ENCODE peak calls at places on chromosomes 12 and 14, in ten cellular contexts. L is uterus; T is stimulated activated naive CD8-positive, alpha-beta T cell treated with anti-CD3 and anti-CD28 coated beads, Interleukin-15, Interleukin-2, amounts not matched to agents 100 U/mL and 50 U/mL, for 24 hours; F is putamen; A is CD4-positive, CD25-positive, alpha-beta regulatory T cell; R is NCI-H1417; P is Karpas-422; G is upper lobe of left lung; O is GM18507; Z is COLO829. I is an unnamed sample.

GRCh38 chr12:108495054-108495453 is 20.0 kb upstream of the FICD start:
- DNase-seq in L (no peak), T (peak; percentile 47), F (no peak), A (no peak), R (peak; percentile 51), P (peak; percentile 85), G (no peak), O (no peak), Z (peak; percentile 20), I (peak; percentile 58)

GRCh38 chr12:102675672-102676071 is 195.3 kb upstream of the IGF1 start:
- DNase-seq in L (no peak), T (no peak), F (no peak), A (no peak), R (no peak), P (no peak), G (no peak), O (no peak), Z (no peak), I (no peak)

GRCh38 chr12:42691991-42692557 is 102.5 kb upstream of the PRICKLE1 start:
- DNase-seq in L (no peak), T (no peak), F (no peak), A (no peak), R (peak; percentile 23), P (no peak), G (no peak), O (no peak), Z (no peak), I (no peak)

GRCh38 chr12:123085730-123086487 is 65.0 kb downstream of the PITPNM2 start:
- DNase-seq in L (no peak), T (peak; percentile 33), F (no peak), A (no peak), R (peak; percentile 40), P (no peak), G (no peak), O (no peak), Z (peak; percentile 95), I (no peak)

GRCh38 chr14:65356327-65356836 is 56.1 kb upstream of the FUT8 start:
- DNase-seq in L (no peak), T (peak; percentile 51), F (no peak), A (no peak), R (no peak), P (no peak), G (no peak), O (no peak), Z (peak; percentile 46), I (no peak)

GRCh38 chr12:47159348-47159747 is 79.6 kb upstream of the AMIGO2 start:
- DNase-seq in L (no peak), T (no peak), F (no peak), A (no peak), R (no peak), P (no peak), G (no peak), O (no peak), Z (no peak), I (no peak)

GRCh38 chr14:63492391-63492790 is 50.8 kb downstream of the PPP2R5E start:
- DNase-seq in L (no peak), T (no peak), F (no peak), A (no peak), R (no peak), P (no peak), G (no peak), O (no peak), Z (peak; percentile 26), I (no peak)

GRCh38 chr12:111154180-111154579 is 214.7 kb downstream of the PHETA1 start:
- DNase-seq in L (no peak), T (no peak), F (no peak), A (no peak), R (no peak), P (no peak), G (no peak), O (no peak), Z (no peak), I (no peak)

GRCh38 chr14:36981832-36982528 is 190.4 kb downstream of the SLC25A21 start:
- DNase-seq in L (no peak), T (no peak), F (no peak), A (no peak), R (no peak), P (no peak), G (no peak), O (no peak), Z (no peak), I (no peak)

GRCh38 chr12:96045566-96045965 is 10.2 kb upstream of the LTA4H start:
- DNase-seq in L (no peak), T (no peak), F (no peak), A (peak; percentile 20), R (no peak), P (no peak), G (no peak), O (no peak), Z (no peak), I (no peak)

GRCh38 chr14:61644834-61645233 is 50.5 kb upstream of the HIF1A start:
- DNase-seq in L (no peak), T (no peak), F (no peak), A (no peak), R (peak; percentile 82), P (peak; percentile 93), G (no peak), O (no peak), Z (no peak), I (peak; percentile 44)

GRCh38 chr12:53684654-53685220 is 8.9 kb upstream of the ATP5MC2 start:
- DNase-seq in L (no peak), T (no peak), F (no peak), A (no peak), R (no peak), P (no peak), G (no peak), O (no peak), Z (no peak), I (no peak)

GRCh38 chr12:5267603-5268423 is 164.1 kb upstream of the NTF3 start:
- DNase-seq in L (no peak), T (no peak), F (no peak), A (no peak), R (no peak), P (no peak), G (no peak), O (no peak), Z (no peak), I (no peak)

GRCh38 chr12:22443379-22444316 is 100.7 kb downstream of the C2CD5 start:
- DNase-seq in L (peak; percentile 43), T (peak; percentile 52), F (peak; percentile 48), A (peak; percentile 51), R (peak; percentile 75), P (peak; percentile 90), G (no peak), O (peak; percentile 33), Z (peak; percentile 78), I (peak; percentile 55)

GRCh38 chr14:106845286-106846087 is 1319.1 kb downstream of the TMEM121 start:
- DNase-seq in L (peak; percentile 30), T (peak; percentile 58), F (no peak), A (no peak), R (peak; percentile 87), P (peak; percentile 84), G (no peak), O (no peak), Z (no peak), I (peak; percentile 43)

GRCh38 chr14:71492346-71492745 is 439.9 kb upstream of the RGS6 start:
- DNase-seq in L (no peak), T (no peak), F (no peak), A (no peak), R (no peak), P (no peak), G (no peak), O (no peak), Z (no peak), I (no peak)

GRCh38 chr14:80629606-80630005 is 311.9 kb downstream of the CEP128 start:
- DNase-seq in L (no peak), T (no peak), F (no peak), A (no peak), R (no peak), P (no peak), G (no peak), O (no peak), Z (no peak), I (no peak)

GRCh38 chr14:61179061-61179675 is 102.0 kb downstream of the TMEM30B start:
- DNase-seq in L (no peak), T (no peak), F (no peak), A (no peak), R (no peak), P (no peak), G (no peak), O (no peak), Z (no peak), I (no peak)

GRCh38 chr12:63921157-63921556 is 76.7 kb downstream of the SRGAP1 start:
- DNase-seq in L (no peak), T (no peak), F (no peak), A (no peak), R (no peak), P (no peak), G (no peak), O (no peak), Z (no peak), I (no peak)

GRCh38 chr14:30982583-30982982 is 42.9 kb upstream of the AP4S1 start:
- DNase-seq in L (no peak), T (no peak), F (no peak), A (no peak), R (no peak), P (peak; percentile 85), G (no peak), O (no peak), Z (no peak), I (no peak)

GRCh38 chr12:77167801-77168200 is 102.4 kb upstream of the E2F7 start:
- DNase-seq in L (no peak), T (no peak), F (no peak), A (no peak), R (no peak), P (peak; percentile 34), G (no peak), O (no peak), Z (no peak), I (no peak)

GRCh38 chr14:103528158-103528511 is 861 bp upstream of the TRMT61A start:
- DNase-seq in L (no peak), T (no peak), F (no peak), A (no peak), R (peak; percentile 14), P (no peak), G (no peak), O (no peak), Z (no peak), I (no peak)

GRCh38 chr12:48980953-48981756 is 3.0 kb downstream of the WNT1 start:
- DNase-seq in L (no peak), T (peak; percentile 31), F (no peak), A (peak; percentile 44), R (no peak), P (no peak), G (peak; percentile 88), O (no peak), Z (no peak), I (peak; percentile 58)

GRCh38 chr14:69471916-69472315 is 12.6 kb upstream of the PLEKHD1 start:
- DNase-seq in L (no peak), T (no peak), F (no peak), A (no peak), R (no peak), P (no peak), G (no peak), O (no peak), Z (no peak), I (no peak)

GRCh38 chr12:113788020-113788856 is 177.9 kb downstream of the RBM19 start:
- DNase-seq in L (no peak), T (no peak), F (no peak), A (no peak), R (no peak), P (no peak), G (no peak), O (no peak), Z (peak; percentile 38), I (no peak)

GRCh38 chr12:117388865-117389508 is 27.6 kb upstream of the NOS1 start:
- DNase-seq in L (no peak), T (no peak), F (no peak), A (no peak), R (no peak), P (no peak), G (peak; percentile 15), O (no peak), Z (no peak), I (no peak)

GRCh38 chr12:43550831-43551270 is 1.2 kb downstream of the ADAMTS20 start:
- DNase-seq in L (no peak), T (no peak), F (no peak), A (no peak), R (no peak), P (no peak), G (peak; percentile 54), O (no peak), Z (no peak), I (no peak)

GRCh38 chr14:90608925-90609324 is 207.3 kb downstream of the TTC7B start:
- DNase-seq in L (no peak), T (no peak), F (no peak), A (no peak), R (no peak), P (no peak), G (no peak), O (peak; percentile 2), Z (no peak), I (peak; percentile 45)

I was measured in GM13976.